ENCODE peak calls at places on chromosomes 3 and 15, in four cellular contexts. One of them, this sample, is unnamed.

GRCh38 chr3:159165972-159166371 is 364.1 kb downstream of the MFSD1 start:
- DNase-seq in HL-60: no peak
- DNase-seq in kidney: no peak
- DNase-seq in nucleus accumbens: no peak
- DNase-seq in this sample: no peak

GRCh38 chr15:83746231-83746630 is 92.3 kb downstream of the ADAMTSL3 start:
- DNase-seq in kidney: no peak
- DNase-seq in HL-60: no peak
- DNase-seq in nucleus accumbens: no peak
- DNase-seq in this sample: no peak

GRCh38 chr3:127320529-127321121 is 32.8 kb upstream of the PRR20G start:
- DNase-seq in HL-60: no peak
- DNase-seq in nucleus accumbens: no peak
- DNase-seq in kidney: no peak
- DNase-seq in this sample: no peak

GRCh38 chr3:59192473-59192872 is 142.6 kb upstream of the CFAP20DC start:
- DNase-seq in HL-60: no peak
- DNase-seq in kidney: no peak
- DNase-seq in nucleus accumbens: no peak
- DNase-seq in this sample: no peak

GRCh38 chr3:70855139-70855538 is 542.7 kb upstream of the MDFIC2 start:
- DNase-seq in HL-60: no peak
- DNase-seq in nucleus accumbens: no peak
- DNase-seq in kidney: no peak
- DNase-seq in this sample: no peak

GRCh38 chr3:48125026-48125704 is 63.1 kb downstream of the CDC25A start:
- DNase-seq in kidney: no peak
- DNase-seq in HL-60: no peak
- DNase-seq in nucleus accumbens: no peak
- DNase-seq in this sample: no peak

GRCh38 chr3:12286927-12287726 is 1.7 kb upstream of the PPARG start:
- DNase-seq in nucleus accumbens: no peak
- DNase-seq in kidney: peak
- DNase-seq in HL-60: no peak
- DNase-seq in this sample: no peak

GRCh38 chr3:143206955-143207337 is 87.4 kb downstream of the CHST2 start:
- DNase-seq in HL-60: no peak
- DNase-seq in kidney: no peak
- DNase-seq in nucleus accumbens: no peak
- DNase-seq in this sample: no peak

GRCh38 chr3:183515968-183516851 is 39.3 kb downstream of the KLHL6 start:
- DNase-seq in kidney: no peak
- DNase-seq in nucleus accumbens: no peak
- DNase-seq in HL-60: no peak
- DNase-seq in this sample: no peak

GRCh38 chr3:116445291-116445841 is at the start of gene LSAMP:
- DNase-seq in nucleus accumbens: peak
- DNase-seq in HL-60: no peak
- DNase-seq in kidney: peak
- DNase-seq in this sample: no peak

GRCh38 chr3:52769786-52770445 is 824 bp downstream of the NEK4 start:
- DNase-seq in HL-60: no peak
- DNase-seq in kidney: no peak
- DNase-seq in nucleus accumbens: no peak
- DNase-seq in this sample: no peak

GRCh38 chr3:31984321-31984720 is 2.8 kb downstream of the ZNF860 start:
- DNase-seq in HL-60: no peak
- DNase-seq in kidney: no peak
- DNase-seq in nucleus accumbens: no peak
- DNase-seq in this sample: no peak

This sample was measured in spleen.